ENCODE peak calls at places on chromosomes 13 and 19, in six cellular contexts. S is stimulated activated CD4-positive, alpha-beta T cell treated with anti-CD3 and anti-CD28 coated beads, Interleukin-1b, Interleukin-23, amount 100 ng/mL, for 24 hours; R is pons; I is left lobe of liver; Z is aorta; A is stimulated activated CD8-positive, alpha-beta memory T cell treated with anti-CD3 and anti-CD28 coated beads, Interleukin-4, amount 100 ng/mL, for 1 hour. T is an unnamed sample.

GRCh38 chr13:28826368-28826767 is 6.2 kb downstream of the MTUS2 start:
- DNase-seq in I (no peak), A (no peak), R (no peak), Z (no peak), S (no peak), T (no peak)

GRCh38 chr13:47903836-47904235 is 97.2 kb downstream of the SUCLA2 start:
- DNase-seq in A (no peak), I (no peak), Z (no peak), S (no peak), R (no peak), T (no peak)

GRCh38 chr13:82292334-82292733 is 1589.9 kb downstream of the SLITRK1 start:
- DNase-seq in Z (no peak), I (no peak), S (no peak), A (no peak), R (no peak), T (no peak)

GRCh38 chr19:33520048-33520643 is 1.4 kb downstream of the PEPD start:
- DNase-seq in S (no peak), R (no peak), Z (no peak), A (no peak), I (peak), T (no peak)

GRCh38 chr13:24906268-24906667 is 142.3 kb downstream of the RNF17 start:
- DNase-seq in A (no peak), I (no peak), Z (no peak), S (no peak), R (no peak), T (no peak)

GRCh38 chr19:47274071-47274890 is at the start of gene INAFM1:
- DNase-seq in A (peak), Z (peak), S (peak), I (peak), R (peak), T (no peak)

GRCh38 chr19:608155-609000 is 18.7 kb downstream of the HCN2 start:
- DNase-seq in R (no peak), Z (no peak), S (no peak), A (no peak), I (no peak), T (no peak)

GRCh38 chr13:73482556-73482955 is 423.8 kb downstream of the KLF5 start:
- DNase-seq in I (no peak), Z (no peak), S (no peak), A (no peak), R (no peak), T (no peak)

GRCh38 chr13:39036212-39036611 is 1.7 kb downstream of the PROSER1 start:
- DNase-seq in R (no peak), Z (no peak), I (no peak), S (no peak), A (no peak), T (no peak)

GRCh38 chr13:31067416-31068118 is 94.1 kb downstream of the HSPH1 start:
- DNase-seq in A (no peak), R (no peak), S (no peak), Z (no peak), I (no peak), T (no peak)

GRCh38 chr13:37047846-37048245 is 11.6 kb downstream of the SUPT20H start:
- DNase-seq in I (no peak), S (no peak), A (no peak), Z (no peak), R (no peak), T (no peak)

GRCh38 chr13:55229906-55230569 is 1910.7 kb upstream of the PRR20A start:
- DNase-seq in R (no peak), Z (no peak), A (no peak), I (no peak), S (no peak), T (no peak)

GRCh38 chr13:73945371-73945770 is 188.8 kb downstream of the KLF12 start:
- DNase-seq in A (no peak), Z (no peak), S (no peak), I (no peak), R (no peak), T (no peak)

GRCh38 chr19:3603121-3603841 is 3.4 kb downstream of the TBXA2R start:
- DNase-seq in A (no peak), Z (peak), S (no peak), I (no peak), R (no peak), T (no peak)

GRCh38 chr13:29847501-29847983 is 2.9 kb downstream of the UBL3 start:
- DNase-seq in I (no peak), A (no peak), Z (no peak), R (peak), S (no peak), T (no peak)

T was measured in cerebellar nuclear complex.